ENCODE peak calls at places on chromosome 18, in nine cellular contexts. S, R, Q, M, D, E, Z, H and J are unnamed samples.

GRCh38 chr18:46155652-46156051 is 51.5 kb downstream of the HAUS1 start:
- DNase-seq in S (peak), R (no peak), Q (peak), M (no peak), D (no peak), E (no peak), Z (no peak), H (peak), J (no peak)

GRCh38 chr18:48200631-48201336 is 208.4 kb downstream of the ZBTB7C start:
- DNase-seq in S (no peak), R (no peak), Q (no peak), M (no peak), D (no peak), E (no peak), Z (no peak), H (no peak), J (no peak)

GRCh38 chr18:79921984-79922965 is 29.2 kb downstream of the SLC66A2 start:
- DNase-seq in S (no peak), R (no peak), Q (no peak), M (no peak), D (peak), E (no peak), Z (no peak), H (peak), J (no peak)

GRCh38 chr18:12520442-12520992 is 112.8 kb downstream of the PRELID3A start:
- DNase-seq in S (no peak), R (no peak), Q (peak), M (no peak), D (peak), E (no peak), Z (peak), H (no peak), J (no peak)

GRCh38 chr18:33051397-33051796 is 278.6 kb upstream of the KLHL14 start:
- DNase-seq in S (no peak), R (no peak), Q (peak), M (no peak), D (no peak), E (no peak), Z (no peak), H (no peak), J (no peak)

GRCh38 chr18:63439334-63439733 is 17.1 kb upstream of the VPS4B start:
- DNase-seq in S (peak), R (peak), Q (peak), M (peak), D (peak), E (peak), Z (peak), H (peak), J (peak)

GRCh38 chr18:10566390-10566789 is 40.6 kb downstream of the NAPG start:
- DNase-seq in S (no peak), R (no peak), Q (no peak), M (no peak), D (no peak), E (no peak), Z (no peak), H (no peak), J (no peak)

GRCh38 chr18:33560686-33561370 is 17.2 kb upstream of the ASXL3 start:
- DNase-seq in S (no peak), R (no peak), Q (peak), M (no peak), D (no peak), E (no peak), Z (peak), H (no peak), J (no peak)

GRCh38 chr18:27793013-27793412 is 383.9 kb downstream of the CDH2 start:
- DNase-seq in S (no peak), R (no peak), Q (no peak), M (no peak), D (no peak), E (no peak), Z (no peak), H (no peak), J (no peak)

GRCh38 chr18:68796936-68797690 is 767 bp upstream of the CCDC102B start:
- DNase-seq in S (no peak), R (no peak), Q (peak), M (no peak), D (peak), E (no peak), Z (no peak), H (no peak), J (no peak)

GRCh38 chr18:59520569-59520968 is 161.5 kb upstream of the LMAN1 start:
- DNase-seq in S (no peak), R (no peak), Q (no peak), M (no peak), D (no peak), E (no peak), Z (peak), H (no peak), J (no peak)

GRCh38 chr18:2096581-2096980 is 474.7 kb downstream of the METTL4 start:
- DNase-seq in S (no peak), R (no peak), Q (peak), M (no peak), D (no peak), E (no peak), Z (no peak), H (no peak), J (no peak)

GRCh38 chr18:12843420-12844346 is 40.4 kb downstream of the PTPN2 start:
- DNase-seq in S (no peak), R (no peak), Q (no peak), M (no peak), D (no peak), E (no peak), Z (no peak), H (no peak), J (no peak)

GRCh38 chr18:9454061-9454703 is 21.1 kb upstream of the RALBP1 start:
- DNase-seq in S (no peak), R (no peak), Q (peak), M (no peak), D (no peak), E (no peak), Z (no peak), H (no peak), J (no peak)

GRCh38 chr18:77439888-77440287 is 190.2 kb downstream of the GALR1 start:
- DNase-seq in S (no peak), R (no peak), Q (no peak), M (no peak), D (no peak), E (no peak), Z (no peak), H (no peak), J (no peak)

GRCh38 chr18:44579745-44580144 is 100.9 kb upstream of the SETBP1 start:
- DNase-seq in S (no peak), R (no peak), Q (no peak), M (no peak), D (no peak), E (no peak), Z (no peak), H (no peak), J (no peak)

GRCh38 chr18:33469699-33470098 is 29.2 kb upstream of the CCDC178 start:
- DNase-seq in S (no peak), R (no peak), Q (peak), M (no peak), D (no peak), E (no peak), Z (no peak), H (no peak), J (no peak)

GRCh38 chr18:43751835-43752234 is 474.5 kb upstream of the SYT4 start:
- DNase-seq in S (no peak), R (no peak), Q (no peak), M (no peak), D (no peak), E (no peak), Z (no peak), H (no peak), J (no peak)

GRCh38 chr18:59917422-59917821 is 17.6 kb downstream of the PMAIP1 start:
- DNase-seq in S (no peak), R (no peak), Q (peak), M (no peak), D (no peak), E (no peak), Z (no peak), H (no peak), J (no peak)

GRCh38 chr18:24544141-24544498 is 83.7 kb downstream of the HRH4 start:
- DNase-seq in S (no peak), R (no peak), Q (peak), M (peak), D (no peak), E (no peak), Z (peak), H (no peak), J (no peak)

GRCh38 chr18:57505231-57505630 is 70.1 kb downstream of the ONECUT2 start:
- DNase-seq in S (no peak), R (no peak), Q (no peak), M (no peak), D (no peak), E (no peak), Z (no peak), H (no peak), J (no peak)

GRCh38 chr18:48940854-48941531 is 9.8 kb downstream of the SMAD7 start:
- DNase-seq in S (peak), R (no peak), Q (no peak), M (no peak), D (no peak), E (no peak), Z (no peak), H (peak), J (peak)

GRCh38 chr18:28960146-28960545 is 783.2 kb upstream of the CDH2 start:
- DNase-seq in S (no peak), R (no peak), Q (peak), M (no peak), D (no peak), E (no peak), Z (no peak), H (no peak), J (no peak)

GRCh38 chr18:80132196-80132812 is 23.2 kb downstream of the ADNP2 start:
- DNase-seq in S (no peak), R (no peak), Q (no peak), M (no peak), D (no peak), E (no peak), Z (no peak), H (no peak), J (no peak)

GRCh38 chr18:79919089-79919488 is 32.4 kb downstream of the SLC66A2 start:
- DNase-seq in S (no peak), R (no peak), Q (no peak), M (no peak), D (peak), E (peak), Z (no peak), H (peak), J (no peak)

GRCh38 chr18:58268849-58269248 is 224.8 kb downstream of the NEDD4L start:
- DNase-seq in S (no peak), R (no peak), Q (peak), M (no peak), D (no peak), E (no peak), Z (no peak), H (no peak), J (no peak)

GRCh38 chr18:80253871-80254492 is 6.7 kb upstream of the PARD6G start:
- DNase-seq in S (no peak), R (no peak), Q (no peak), M (no peak), D (no peak), E (no peak), Z (no peak), H (peak), J (peak)

GRCh38 chr18:13035249-13035914 is 44.2 kb downstream of the CEP192 start:
- DNase-seq in S (no peak), R (no peak), Q (peak), M (no peak), D (no peak), E (no peak), Z (no peak), H (no peak), J (no peak)

GRCh38 chr18:10727477-10727876 is 201.7 kb downstream of the NAPG start:
- DNase-seq in S (no peak), R (peak), Q (peak), M (peak), D (no peak), E (no peak), Z (no peak), H (no peak), J (no peak)

GRCh38 chr18:14963246-14963645 is 215.3 kb downstream of the ANKRD30B start:
- DNase-seq in S (no peak), R (no peak), Q (no peak), M (no peak), D (no peak), E (no peak), Z (no peak), H (no peak), J (no peak)

GRCh38 chr18:58178476-58178875 is 134.4 kb downstream of the NEDD4L start:
- DNase-seq in S (no peak), R (no peak), Q (no peak), M (no peak), D (no peak), E (no peak), Z (no peak), H (no peak), J (no peak)